ENCODE peak calls at places on chromosomes 6 and 20, in six cellular contexts. One of them, this sample, is unnamed.

GRCh38 chr20:4026093-4026601 is 10.8 kb upstream of the RNF24 start:
- DNase-seq in left lung: no peak
- DNase-seq in activated gamma-delta T cell treated with Interleukin-2 at 50 U/mL for 16 hours: no peak
- DNase-seq in HFFc6: peak
- DNase-seq in GM12878: no peak
- DNase-seq in activated CD4-positive, alpha-beta T cell treated with anti-CD3 and anti-CD28 coated beads, Interleukin-2, amount 10 ng/mL, durations not matched to agents 24 days and 14 days: no peak
- DNase-seq in this sample: no peak

GRCh38 chr6:26311385-26312095 is 53.5 kb upstream of the BTN3A2 start:
- DNase-seq in left lung: no peak
- DNase-seq in activated gamma-delta T cell treated with Interleukin-2 at 50 U/mL for 16 hours: peak
- DNase-seq in HFFc6: peak
- DNase-seq in GM12878: peak
- DNase-seq in activated CD4-positive, alpha-beta T cell treated with anti-CD3 and anti-CD28 coated beads, Interleukin-2, amount 10 ng/mL, durations not matched to agents 24 days and 14 days: peak
- DNase-seq in this sample: peak

GRCh38 chr20:7722564-7722963 is 217.7 kb downstream of the HAO1 start:
- DNase-seq in left lung: no peak
- DNase-seq in activated gamma-delta T cell treated with Interleukin-2 at 50 U/mL for 16 hours: no peak
- DNase-seq in HFFc6: no peak
- DNase-seq in GM12878: no peak
- DNase-seq in activated CD4-positive, alpha-beta T cell treated with anti-CD3 and anti-CD28 coated beads, Interleukin-2, amount 10 ng/mL, durations not matched to agents 24 days and 14 days: no peak
- DNase-seq in this sample: no peak

GRCh38 chr6:501891-502601 is 110.5 kb downstream of the IRF4 start:
- DNase-seq in left lung: no peak
- DNase-seq in activated gamma-delta T cell treated with Interleukin-2 at 50 U/mL for 16 hours: peak
- DNase-seq in HFFc6: no peak
- DNase-seq in GM12878: no peak
- DNase-seq in activated CD4-positive, alpha-beta T cell treated with anti-CD3 and anti-CD28 coated beads, Interleukin-2, amount 10 ng/mL, durations not matched to agents 24 days and 14 days: peak
- DNase-seq in this sample: no peak

GRCh38 chr20:17910828-17911294 is 57.7 kb downstream of the SNX5 start:
- DNase-seq in left lung: no peak
- DNase-seq in activated gamma-delta T cell treated with Interleukin-2 at 50 U/mL for 16 hours: no peak
- DNase-seq in HFFc6: peak
- DNase-seq in GM12878: no peak
- DNase-seq in activated CD4-positive, alpha-beta T cell treated with anti-CD3 and anti-CD28 coated beads, Interleukin-2, amount 10 ng/mL, durations not matched to agents 24 days and 14 days: no peak
- DNase-seq in this sample: no peak

GRCh38 chr6:168102093-168102985 is 23.3 kb upstream of the FRMD1 start:
- DNase-seq in left lung: no peak
- DNase-seq in activated gamma-delta T cell treated with Interleukin-2 at 50 U/mL for 16 hours: no peak
- DNase-seq in HFFc6: no peak
- DNase-seq in GM12878: no peak
- DNase-seq in activated CD4-positive, alpha-beta T cell treated with anti-CD3 and anti-CD28 coated beads, Interleukin-2, amount 10 ng/mL, durations not matched to agents 24 days and 14 days: no peak
- DNase-seq in this sample: no peak

GRCh38 chr6:692858-693736 is at the start of gene EXOC2:
- DNase-seq in left lung: peak
- DNase-seq in activated gamma-delta T cell treated with Interleukin-2 at 50 U/mL for 16 hours: peak
- DNase-seq in HFFc6: peak
- DNase-seq in GM12878: peak
- DNase-seq in activated CD4-positive, alpha-beta T cell treated with anti-CD3 and anti-CD28 coated beads, Interleukin-2, amount 10 ng/mL, durations not matched to agents 24 days and 14 days: peak
- DNase-seq in this sample: peak

GRCh38 chr6:46635462-46635861 is 17.2 kb downstream of the CYP39A1 start:
- DNase-seq in left lung: no peak
- DNase-seq in activated gamma-delta T cell treated with Interleukin-2 at 50 U/mL for 16 hours: no peak
- DNase-seq in HFFc6: no peak
- DNase-seq in GM12878: no peak
- DNase-seq in activated CD4-positive, alpha-beta T cell treated with anti-CD3 and anti-CD28 coated beads, Interleukin-2, amount 10 ng/mL, durations not matched to agents 24 days and 14 days: no peak
- DNase-seq in this sample: no peak

GRCh38 chr6:154457046-154457713 is 53.3 kb downstream of the CNKSR3 start:
- DNase-seq in left lung: no peak
- DNase-seq in activated gamma-delta T cell treated with Interleukin-2 at 50 U/mL for 16 hours: no peak
- DNase-seq in HFFc6: no peak
- DNase-seq in GM12878: no peak
- DNase-seq in activated CD4-positive, alpha-beta T cell treated with anti-CD3 and anti-CD28 coated beads, Interleukin-2, amount 10 ng/mL, durations not matched to agents 24 days and 14 days: no peak
- DNase-seq in this sample: no peak

GRCh38 chr6:62904687-62905086 is 306.6 kb upstream of the FKBP1C start:
- DNase-seq in left lung: no peak
- DNase-seq in activated gamma-delta T cell treated with Interleukin-2 at 50 U/mL for 16 hours: no peak
- DNase-seq in HFFc6: no peak
- DNase-seq in GM12878: no peak
- DNase-seq in activated CD4-positive, alpha-beta T cell treated with anti-CD3 and anti-CD28 coated beads, Interleukin-2, amount 10 ng/mL, durations not matched to agents 24 days and 14 days: no peak
- DNase-seq in this sample: no peak

GRCh38 chr20:13325033-13325432 is 104.0 kb downstream of the ISM1 start:
- DNase-seq in left lung: no peak
- DNase-seq in activated gamma-delta T cell treated with Interleukin-2 at 50 U/mL for 16 hours: no peak
- DNase-seq in HFFc6: peak
- DNase-seq in GM12878: no peak
- DNase-seq in activated CD4-positive, alpha-beta T cell treated with anti-CD3 and anti-CD28 coated beads, Interleukin-2, amount 10 ng/mL, durations not matched to agents 24 days and 14 days: no peak
- DNase-seq in this sample: no peak

GRCh38 chr20:39849664-39850063 is 839.4 kb downstream of the MAFB start:
- DNase-seq in left lung: peak
- DNase-seq in activated gamma-delta T cell treated with Interleukin-2 at 50 U/mL for 16 hours: no peak
- DNase-seq in HFFc6: peak
- DNase-seq in GM12878: no peak
- DNase-seq in activated CD4-positive, alpha-beta T cell treated with anti-CD3 and anti-CD28 coated beads, Interleukin-2, amount 10 ng/mL, durations not matched to agents 24 days and 14 days: no peak
- DNase-seq in this sample: no peak

GRCh38 chr20:20498081-20498861 is 130.4 kb downstream of the INSM1 start:
- DNase-seq in left lung: no peak
- DNase-seq in activated gamma-delta T cell treated with Interleukin-2 at 50 U/mL for 16 hours: no peak
- DNase-seq in HFFc6: peak
- DNase-seq in GM12878: no peak
- DNase-seq in activated CD4-positive, alpha-beta T cell treated with anti-CD3 and anti-CD28 coated beads, Interleukin-2, amount 10 ng/mL, durations not matched to agents 24 days and 14 days: peak
- DNase-seq in this sample: peak

GRCh38 chr6:113343940-113344339 is 513.2 kb upstream of the MARCKS start:
- DNase-seq in left lung: no peak
- DNase-seq in activated gamma-delta T cell treated with Interleukin-2 at 50 U/mL for 16 hours: no peak
- DNase-seq in HFFc6: no peak
- DNase-seq in GM12878: no peak
- DNase-seq in activated CD4-positive, alpha-beta T cell treated with anti-CD3 and anti-CD28 coated beads, Interleukin-2, amount 10 ng/mL, durations not matched to agents 24 days and 14 days: no peak
- DNase-seq in this sample: no peak

GRCh38 chr20:57902478-57902877 is 192.7 kb upstream of the PMEPA1 start:
- DNase-seq in left lung: no peak
- DNase-seq in activated gamma-delta T cell treated with Interleukin-2 at 50 U/mL for 16 hours: no peak
- DNase-seq in HFFc6: peak
- DNase-seq in GM12878: no peak
- DNase-seq in activated CD4-positive, alpha-beta T cell treated with anti-CD3 and anti-CD28 coated beads, Interleukin-2, amount 10 ng/mL, durations not matched to agents 24 days and 14 days: no peak
- DNase-seq in this sample: no peak

GRCh38 chr20:59404749-59405148 is 104.3 kb downstream of the EDN3 start:
- DNase-seq in left lung: no peak
- DNase-seq in activated gamma-delta T cell treated with Interleukin-2 at 50 U/mL for 16 hours: no peak
- DNase-seq in HFFc6: no peak
- DNase-seq in GM12878: no peak
- DNase-seq in activated CD4-positive, alpha-beta T cell treated with anti-CD3 and anti-CD28 coated beads, Interleukin-2, amount 10 ng/mL, durations not matched to agents 24 days and 14 days: no peak
- DNase-seq in this sample: no peak

GRCh38 chr6:169427856-169428255 is 174.2 kb upstream of the THBS2 start:
- DNase-seq in left lung: no peak
- DNase-seq in activated gamma-delta T cell treated with Interleukin-2 at 50 U/mL for 16 hours: no peak
- DNase-seq in HFFc6: peak
- DNase-seq in GM12878: no peak
- DNase-seq in activated CD4-positive, alpha-beta T cell treated with anti-CD3 and anti-CD28 coated beads, Interleukin-2, amount 10 ng/mL, durations not matched to agents 24 days and 14 days: no peak
- DNase-seq in this sample: no peak

GRCh38 chr20:62143976-62144825 is 632 bp downstream of the SS18L1 start:
- DNase-seq in left lung: peak
- DNase-seq in activated gamma-delta T cell treated with Interleukin-2 at 50 U/mL for 16 hours: peak
- DNase-seq in HFFc6: no peak
- DNase-seq in GM12878: no peak
- DNase-seq in activated CD4-positive, alpha-beta T cell treated with anti-CD3 and anti-CD28 coated beads, Interleukin-2, amount 10 ng/mL, durations not matched to agents 24 days and 14 days: peak
- DNase-seq in this sample: no peak

GRCh38 chr6:97703661-97704060 is 420.6 kb upstream of the MMS22L start:
- DNase-seq in left lung: no peak
- DNase-seq in activated gamma-delta T cell treated with Interleukin-2 at 50 U/mL for 16 hours: no peak
- DNase-seq in HFFc6: no peak
- DNase-seq in GM12878: no peak
- DNase-seq in activated CD4-positive, alpha-beta T cell treated with anti-CD3 and anti-CD28 coated beads, Interleukin-2, amount 10 ng/mL, durations not matched to agents 24 days and 14 days: no peak
- DNase-seq in this sample: no peak

GRCh38 chr20:22070546-22070945 is 365.1 kb downstream of the PAX1 start:
- DNase-seq in left lung: no peak
- DNase-seq in activated gamma-delta T cell treated with Interleukin-2 at 50 U/mL for 16 hours: no peak
- DNase-seq in HFFc6: no peak
- DNase-seq in GM12878: no peak
- DNase-seq in activated CD4-positive, alpha-beta T cell treated with anti-CD3 and anti-CD28 coated beads, Interleukin-2, amount 10 ng/mL, durations not matched to agents 24 days and 14 days: no peak
- DNase-seq in this sample: no peak

GRCh38 chr6:34392497-34393190 is at the start of gene NUDT3:
- DNase-seq in left lung: peak
- DNase-seq in activated gamma-delta T cell treated with Interleukin-2 at 50 U/mL for 16 hours: peak
- DNase-seq in HFFc6: peak
- DNase-seq in GM12878: peak
- DNase-seq in activated CD4-positive, alpha-beta T cell treated with anti-CD3 and anti-CD28 coated beads, Interleukin-2, amount 10 ng/mL, durations not matched to agents 24 days and 14 days: peak
- DNase-seq in this sample: peak

GRCh38 chr6:106702451-106703110 is 73.2 kb downstream of the QRSL1 start:
- DNase-seq in left lung: no peak
- DNase-seq in activated gamma-delta T cell treated with Interleukin-2 at 50 U/mL for 16 hours: no peak
- DNase-seq in HFFc6: no peak
- DNase-seq in GM12878: peak
- DNase-seq in activated CD4-positive, alpha-beta T cell treated with anti-CD3 and anti-CD28 coated beads, Interleukin-2, amount 10 ng/mL, durations not matched to agents 24 days and 14 days: no peak
- DNase-seq in this sample: no peak

GRCh38 chr20:31788578-31788977 is 30.6 kb upstream of the MYLK2 start:
- DNase-seq in left lung: no peak
- DNase-seq in activated gamma-delta T cell treated with Interleukin-2 at 50 U/mL for 16 hours: no peak
- DNase-seq in HFFc6: peak
- DNase-seq in GM12878: no peak
- DNase-seq in activated CD4-positive, alpha-beta T cell treated with anti-CD3 and anti-CD28 coated beads, Interleukin-2, amount 10 ng/mL, durations not matched to agents 24 days and 14 days: no peak
- DNase-seq in this sample: no peak

GRCh38 chr6:32074996-32075532 is 34.1 kb downstream of the TNXB start:
- DNase-seq in left lung: no peak
- DNase-seq in activated gamma-delta T cell treated with Interleukin-2 at 50 U/mL for 16 hours: no peak
- DNase-seq in HFFc6: peak
- DNase-seq in GM12878: no peak
- DNase-seq in activated CD4-positive, alpha-beta T cell treated with anti-CD3 and anti-CD28 coated beads, Interleukin-2, amount 10 ng/mL, durations not matched to agents 24 days and 14 days: no peak
- DNase-seq in this sample: no peak

GRCh38 chr6:34393191-34393967 is 910 bp upstream of the NUDT3 start:
- DNase-seq in left lung: no peak
- DNase-seq in activated gamma-delta T cell treated with Interleukin-2 at 50 U/mL for 16 hours: no peak
- DNase-seq in HFFc6: no peak
- DNase-seq in GM12878: no peak
- DNase-seq in activated CD4-positive, alpha-beta T cell treated with anti-CD3 and anti-CD28 coated beads, Interleukin-2, amount 10 ng/mL, durations not matched to agents 24 days and 14 days: no peak
- DNase-seq in this sample: no peak

GRCh38 chr6:158422629-158423238 is 110.5 kb downstream of the TULP4 start:
- DNase-seq in left lung: no peak
- DNase-seq in activated gamma-delta T cell treated with Interleukin-2 at 50 U/mL for 16 hours: no peak
- DNase-seq in HFFc6: no peak
- DNase-seq in GM12878: no peak
- DNase-seq in activated CD4-positive, alpha-beta T cell treated with anti-CD3 and anti-CD28 coated beads, Interleukin-2, amount 10 ng/mL, durations not matched to agents 24 days and 14 days: no peak
- DNase-seq in this sample: no peak

GRCh38 chr6:127516676-127517273 is 2.4 kb downstream of the MTCL3 start:
- DNase-seq in left lung: no peak
- DNase-seq in activated gamma-delta T cell treated with Interleukin-2 at 50 U/mL for 16 hours: no peak
- DNase-seq in HFFc6: peak
- DNase-seq in GM12878: no peak
- DNase-seq in activated CD4-positive, alpha-beta T cell treated with anti-CD3 and anti-CD28 coated beads, Interleukin-2, amount 10 ng/mL, durations not matched to agents 24 days and 14 days: peak
- DNase-seq in this sample: peak

GRCh38 chr6:131950767-131951575 is at the start of gene CCN2:
- DNase-seq in left lung: peak
- DNase-seq in activated gamma-delta T cell treated with Interleukin-2 at 50 U/mL for 16 hours: no peak
- DNase-seq in HFFc6: peak
- DNase-seq in GM12878: no peak
- DNase-seq in activated CD4-positive, alpha-beta T cell treated with anti-CD3 and anti-CD28 coated beads, Interleukin-2, amount 10 ng/mL, durations not matched to agents 24 days and 14 days: peak
- DNase-seq in this sample: no peak

GRCh38 chr6:168959696-168960095 is 293.9 kb downstream of the THBS2 start:
- DNase-seq in left lung: no peak
- DNase-seq in activated gamma-delta T cell treated with Interleukin-2 at 50 U/mL for 16 hours: no peak
- DNase-seq in HFFc6: no peak
- DNase-seq in GM12878: no peak
- DNase-seq in activated CD4-positive, alpha-beta T cell treated with anti-CD3 and anti-CD28 coated beads, Interleukin-2, amount 10 ng/mL, durations not matched to agents 24 days and 14 days: no peak
- DNase-seq in this sample: no peak

GRCh38 chr6:13053080-13053479 is 275.3 kb downstream of the TBC1D7 start:
- DNase-seq in left lung: no peak
- DNase-seq in activated gamma-delta T cell treated with Interleukin-2 at 50 U/mL for 16 hours: no peak
- DNase-seq in HFFc6: no peak
- DNase-seq in GM12878: no peak
- DNase-seq in activated CD4-positive, alpha-beta T cell treated with anti-CD3 and anti-CD28 coated beads, Interleukin-2, amount 10 ng/mL, durations not matched to agents 24 days and 14 days: no peak
- DNase-seq in this sample: no peak

GRCh38 chr20:34220581-34220980 is 20.6 kb upstream of the ASIP start:
- DNase-seq in left lung: no peak
- DNase-seq in activated gamma-delta T cell treated with Interleukin-2 at 50 U/mL for 16 hours: no peak
- DNase-seq in HFFc6: peak
- DNase-seq in GM12878: no peak
- DNase-seq in activated CD4-positive, alpha-beta T cell treated with anti-CD3 and anti-CD28 coated beads, Interleukin-2, amount 10 ng/mL, durations not matched to agents 24 days and 14 days: peak
- DNase-seq in this sample: no peak

GRCh38 chr6:77568570-77568969 is 84.3 kb upstream of the MEI4 start:
- DNase-seq in left lung: no peak
- DNase-seq in activated gamma-delta T cell treated with Interleukin-2 at 50 U/mL for 16 hours: no peak
- DNase-seq in HFFc6: no peak
- DNase-seq in GM12878: no peak
- DNase-seq in activated CD4-positive, alpha-beta T cell treated with anti-CD3 and anti-CD28 coated beads, Interleukin-2, amount 10 ng/mL, durations not matched to agents 24 days and 14 days: no peak
- DNase-seq in this sample: no peak

GRCh38 chr6:125798734-125799510 is 8.2 kb downstream of the NCOA7 start:
- DNase-seq in left lung: no peak
- DNase-seq in activated gamma-delta T cell treated with Interleukin-2 at 50 U/mL for 16 hours: no peak
- DNase-seq in HFFc6: no peak
- DNase-seq in GM12878: peak
- DNase-seq in activated CD4-positive, alpha-beta T cell treated with anti-CD3 and anti-CD28 coated beads, Interleukin-2, amount 10 ng/mL, durations not matched to agents 24 days and 14 days: peak
- DNase-seq in this sample: no peak

GRCh38 chr20:10603971-10604864 is 69.6 kb downstream of the JAG1 start:
- DNase-seq in left lung: peak
- DNase-seq in activated gamma-delta T cell treated with Interleukin-2 at 50 U/mL for 16 hours: no peak
- DNase-seq in HFFc6: peak
- DNase-seq in GM12878: no peak
- DNase-seq in activated CD4-positive, alpha-beta T cell treated with anti-CD3 and anti-CD28 coated beads, Interleukin-2, amount 10 ng/mL, durations not matched to agents 24 days and 14 days: no peak
- DNase-seq in this sample: no peak

GRCh38 chr6:122530440-122531046 is 58.9 kb upstream of the SERINC1 start:
- DNase-seq in left lung: no peak
- DNase-seq in activated gamma-delta T cell treated with Interleukin-2 at 50 U/mL for 16 hours: peak
- DNase-seq in HFFc6: peak
- DNase-seq in GM12878: peak
- DNase-seq in activated CD4-positive, alpha-beta T cell treated with anti-CD3 and anti-CD28 coated beads, Interleukin-2, amount 10 ng/mL, durations not matched to agents 24 days and 14 days: peak
- DNase-seq in this sample: peak

GRCh38 chr6:159906400-159906799 is 15.6 kb downstream of the MAS1 start:
- DNase-seq in left lung: no peak
- DNase-seq in activated gamma-delta T cell treated with Interleukin-2 at 50 U/mL for 16 hours: no peak
- DNase-seq in HFFc6: no peak
- DNase-seq in GM12878: no peak
- DNase-seq in activated CD4-positive, alpha-beta T cell treated with anti-CD3 and anti-CD28 coated beads, Interleukin-2, amount 10 ng/mL, durations not matched to agents 24 days and 14 days: no peak
- DNase-seq in this sample: no peak

GRCh38 chr6:152185158-152185574 is 377.7 kb downstream of the ESR1 start:
- DNase-seq in left lung: no peak
- DNase-seq in activated gamma-delta T cell treated with Interleukin-2 at 50 U/mL for 16 hours: no peak
- DNase-seq in HFFc6: no peak
- DNase-seq in GM12878: peak
- DNase-seq in activated CD4-positive, alpha-beta T cell treated with anti-CD3 and anti-CD28 coated beads, Interleukin-2, amount 10 ng/mL, durations not matched to agents 24 days and 14 days: peak
- DNase-seq in this sample: no peak

This sample was measured in NCI-H1930.